ENCODE peak calls at places on chromosome 17, in seven cellular contexts. P, H, A, B, V, M and W are unnamed samples.
A peak's percentile ranks its signal among the peaks of the same experiment; 100 is the strongest.

GRCh38 chr17:78774956-78775571 is 7.0 kb downstream of the CYTH1 start:
- DNase-seq in P (peak; percentile 56), H (peak; percentile 36), A (no peak), B (peak; percentile 55), V (no peak), M (no peak), W (no peak)

GRCh38 chr17:41836550-41837196 is 641 bp upstream of the NT5C3B start:
- DNase-seq in P (no peak), H (no peak), A (no peak), B (no peak), V (no peak), M (peak; percentile 14), W (no peak)

GRCh38 chr17:76994237-76994637 is 126.0 kb downstream of the MGAT5B start:
- DNase-seq in P (no peak), H (no peak), A (no peak), B (no peak), V (peak; percentile 29), M (peak; percentile 27), W (no peak)

GRCh38 chr17:77208217-77208808 is 67.5 kb downstream of the SEC14L1 start:
- DNase-seq in P (peak; percentile 62), H (no peak), A (no peak), B (no peak), V (peak; percentile 37), M (peak; percentile 56), W (no peak)

GRCh38 chr17:1577186-1577585 is 14.6 kb upstream of the PITPNA start:
- DNase-seq in P (no peak), H (no peak), A (peak; percentile 20), B (peak; percentile 75), V (no peak), M (peak; percentile 97), W (peak; percentile 70)

GRCh38 chr17:32484041-32484461 is 2.7 kb upstream of the CDK5R1 start:
- DNase-seq in P (no peak), H (no peak), A (no peak), B (no peak), V (no peak), M (no peak), W (no peak)

GRCh38 chr17:64309710-64310109 is 46.6 kb upstream of the TEX2 start:
- DNase-seq in P (no peak), H (no peak), A (no peak), B (no peak), V (no peak), M (no peak), W (no peak)

GRCh38 chr17:51118330-51119195 is 2.1 kb downstream of the SPAG9 start:
- DNase-seq in P (no peak), H (no peak), A (peak; percentile 41), B (peak; percentile 81), V (no peak), M (no peak), W (peak; percentile 90)

GRCh38 chr17:78020717-78021108 is 62.2 kb downstream of the TNRC6C start:
- DNase-seq in P (no peak), H (no peak), A (no peak), B (no peak), V (no peak), M (no peak), W (no peak)

GRCh38 chr17:17685775-17686291 is 4.6 kb downstream of the RAI1 start:
- DNase-seq in P (no peak), H (no peak), A (peak; percentile 67), B (peak; percentile 79), V (no peak), M (peak; percentile 85), W (peak; percentile 88)

GRCh38 chr17:81402530-81402941 is 7.3 kb downstream of the BAHCC1 start:
- DNase-seq in P (no peak), H (no peak), A (no peak), B (no peak), V (no peak), M (no peak), W (no peak)

GRCh38 chr17:17902357-17902756 is 65.6 kb upstream of the SREBF1 start:
- DNase-seq in P (no peak), H (no peak), A (no peak), B (no peak), V (no peak), M (no peak), W (no peak)

GRCh38 chr17:77875881-77876509 is 82.5 kb upstream of the TNRC6C start:
- DNase-seq in P (peak; percentile 57), H (peak; percentile 65), A (peak; percentile 23), B (no peak), V (no peak), M (peak; percentile 50), W (no peak)

GRCh38 chr17:81457917-81458555 is 54.6 kb downstream of the ACTG1 start:
- DNase-seq in P (no peak), H (no peak), A (no peak), B (no peak), V (no peak), M (no peak), W (no peak)

GRCh38 chr17:64209983-64210382 is 53.1 kb downstream of the TEX2 start:
- DNase-seq in P (no peak), H (no peak), A (no peak), B (no peak), V (no peak), M (no peak), W (no peak)

GRCh38 chr17:74769856-74770497 is 6.2 kb downstream of the NAT9 start:
- DNase-seq in P (no peak), H (no peak), A (no peak), B (no peak), V (no peak), M (no peak), W (no peak)

GRCh38 chr17:83161298-83162034 is 82.1 kb downstream of the METRNL start:
- DNase-seq in P (no peak), H (no peak), A (no peak), B (no peak), V (no peak), M (peak; percentile 92), W (no peak)

GRCh38 chr17:28575126-28575795 is 1.4 kb downstream of the ALDOC start:
- DNase-seq in P (no peak), H (no peak), A (no peak), B (no peak), V (no peak), M (no peak), W (no peak)

GRCh38 chr17:68511254-68511670 is 968 bp upstream of the PRKAR1A start:
- DNase-seq in P (no peak), H (no peak), A (no peak), B (no peak), V (no peak), M (no peak), W (peak; percentile 62)

GRCh38 chr17:46097497-46097896 is 95.7 kb downstream of the KANSL1 start:
- DNase-seq in P (no peak), H (no peak), A (no peak), B (no peak), V (no peak), M (no peak), W (no peak)

GRCh38 chr17:9183297-9183696 is 162.0 kb downstream of the NTN1 start:
- DNase-seq in P (no peak), H (no peak), A (no peak), B (no peak), V (no peak), M (no peak), W (no peak)

GRCh38 chr17:36068524-36068923 is 4.5 kb downstream of the CCL18 start:
- DNase-seq in P (no peak), H (no peak), A (no peak), B (no peak), V (no peak), M (no peak), W (no peak)

GRCh38 chr17:63939884-63940283 is 7.8 kb upstream of the CD79B start:
- DNase-seq in P (no peak), H (no peak), A (no peak), B (no peak), V (no peak), M (no peak), W (no peak)

GRCh38 chr17:76076100-76076764 is 1.7 kb downstream of the GALR2 start:
- DNase-seq in P (no peak), H (no peak), A (no peak), B (no peak), V (no peak), M (no peak), W (no peak)

GRCh38 chr17:59897090-59897489 is 4.2 kb downstream of the RPS6KB1 start:
- DNase-seq in P (no peak), H (no peak), A (no peak), B (no peak), V (no peak), M (no peak), W (no peak)

GRCh38 chr17:27299384-27300049 is 5.6 kb downstream of the WSB1 start:
- DNase-seq in P (no peak), H (no peak), A (no peak), B (no peak), V (no peak), M (no peak), W (no peak)